ENCODE peak calls at places on chromosomes 3 and 15, in seven cellular contexts. S, H, Z, V, A, Q and W are unnamed samples.

GRCh38 chr3:96813134-96813819 is 1.1 kb upstream of the EPHA6 start:
- DNase-seq in S (peak), H (no peak), Z (peak), V (no peak), A (peak), Q (peak), W (peak)

GRCh38 chr3:52055537-52056351 is 627 bp downstream of the DUSP7 start:
- DNase-seq in S (peak), H (no peak), Z (peak), V (no peak), A (no peak), Q (no peak), W (peak)

GRCh38 chr15:90857337-90857736 is 11.1 kb upstream of the FURIN start:
- DNase-seq in S (no peak), H (no peak), Z (no peak), V (no peak), A (no peak), Q (no peak), W (no peak)

GRCh38 chr3:192841428-192841827 is 76.2 kb downstream of the MB21D2 start:
- DNase-seq in S (no peak), H (no peak), Z (no peak), V (no peak), A (no peak), Q (no peak), W (no peak)

GRCh38 chr3:159859836-159860235 is 128.8 kb upstream of the IL12A start:
- DNase-seq in S (no peak), H (no peak), Z (no peak), V (no peak), A (no peak), Q (no peak), W (no peak)

GRCh38 chr3:42880601-42881451 is 5.1 kb upstream of the CYP8B1 start:
- DNase-seq in S (peak), H (no peak), Z (peak), V (peak), A (peak), Q (peak), W (peak)

GRCh38 chr3:196660381-196661166 is 21.1 kb downstream of the NRROS start:
- DNase-seq in S (peak), H (no peak), Z (no peak), V (no peak), A (no peak), Q (peak), W (no peak)

GRCh38 chr15:67185621-67186225 is 68.7 kb downstream of the AAGAB start:
- DNase-seq in S (no peak), H (no peak), Z (no peak), V (no peak), A (peak), Q (peak), W (no peak)

GRCh38 chr3:1613962-1614361 is 484.7 kb upstream of the CNTN4 start:
- DNase-seq in S (no peak), H (no peak), Z (no peak), V (no peak), A (no peak), Q (no peak), W (no peak)

GRCh38 chr15:39720721-39721611 is 61.7 kb downstream of the FSIP1 start:
- DNase-seq in S (no peak), H (peak), Z (no peak), V (no peak), A (no peak), Q (no peak), W (no peak)

GRCh38 chr15:63070681-63071129 is 28.2 kb downstream of the TPM1 start:
- DNase-seq in S (no peak), H (no peak), Z (no peak), V (no peak), A (peak), Q (no peak), W (no peak)

GRCh38 chr15:50262533-50262932 is 3.0 kb downstream of the HDC start:
- DNase-seq in S (no peak), H (no peak), Z (no peak), V (no peak), A (no peak), Q (no peak), W (peak)

GRCh38 chr3:120506076-120506827 is 55.5 kb upstream of the FSTL1 start:
- DNase-seq in S (no peak), H (no peak), Z (no peak), V (no peak), A (no peak), Q (no peak), W (no peak)

GRCh38 chr3:146839727-146840126 is 234.6 kb upstream of the PLSCR5 start:
- DNase-seq in S (no peak), H (no peak), Z (no peak), V (no peak), A (no peak), Q (no peak), W (no peak)

GRCh38 chr3:139323146-139323545 is 20.7 kb upstream of the MRPS22 start:
- DNase-seq in S (no peak), H (no peak), Z (no peak), V (no peak), A (no peak), Q (no peak), W (no peak)

GRCh38 chr3:25045291-25045690 is 382.8 kb upstream of the RARB start:
- DNase-seq in S (no peak), H (no peak), Z (no peak), V (no peak), A (no peak), Q (peak), W (peak)

GRCh38 chr3:173870976-173871375 is 473.4 kb downstream of the NLGN1 start:
- DNase-seq in S (no peak), H (no peak), Z (no peak), V (no peak), A (no peak), Q (no peak), W (no peak)

GRCh38 chr3:157089455-157090221 is 70.3 kb downstream of the CCNL1 start:
- DNase-seq in S (peak), H (no peak), Z (no peak), V (peak), A (peak), Q (peak), W (peak)

GRCh38 chr3:172617013-172617706 is 93.7 kb downstream of the NCEH1 start:
- DNase-seq in S (no peak), H (no peak), Z (no peak), V (no peak), A (no peak), Q (no peak), W (no peak)

GRCh38 chr3:134368751-134369105 is 5.5 kb downstream of the AMOTL2 start:
- DNase-seq in S (no peak), H (no peak), Z (no peak), V (no peak), A (no peak), Q (no peak), W (no peak)

GRCh38 chr3:42691861-42692666 is 6.7 kb downstream of the KLHL40 start:
- DNase-seq in S (no peak), H (no peak), Z (no peak), V (no peak), A (no peak), Q (no peak), W (no peak)

GRCh38 chr15:69664572-69665326 is 212.1 kb downstream of the RPLP1 start:
- DNase-seq in S (no peak), H (no peak), Z (no peak), V (no peak), A (no peak), Q (no peak), W (no peak)

GRCh38 chr15:62928242-62928995 is 114.1 kb upstream of the TPM1 start:
- DNase-seq in S (no peak), H (no peak), Z (no peak), V (no peak), A (no peak), Q (no peak), W (no peak)

GRCh38 chr3:72232777-72233176 is 447.8 kb upstream of the PROK2 start:
- DNase-seq in S (no peak), H (no peak), Z (no peak), V (no peak), A (no peak), Q (no peak), W (no peak)

GRCh38 chr15:76152197-76152596 is 92.4 kb downstream of the TMEM266 start:
- DNase-seq in S (no peak), H (no peak), Z (no peak), V (no peak), A (no peak), Q (no peak), W (no peak)

GRCh38 chr3:109702252-109702651 is 364.9 kb upstream of the DPPA4 start:
- DNase-seq in S (no peak), H (no peak), Z (peak), V (no peak), A (no peak), Q (no peak), W (no peak)

DNA sequence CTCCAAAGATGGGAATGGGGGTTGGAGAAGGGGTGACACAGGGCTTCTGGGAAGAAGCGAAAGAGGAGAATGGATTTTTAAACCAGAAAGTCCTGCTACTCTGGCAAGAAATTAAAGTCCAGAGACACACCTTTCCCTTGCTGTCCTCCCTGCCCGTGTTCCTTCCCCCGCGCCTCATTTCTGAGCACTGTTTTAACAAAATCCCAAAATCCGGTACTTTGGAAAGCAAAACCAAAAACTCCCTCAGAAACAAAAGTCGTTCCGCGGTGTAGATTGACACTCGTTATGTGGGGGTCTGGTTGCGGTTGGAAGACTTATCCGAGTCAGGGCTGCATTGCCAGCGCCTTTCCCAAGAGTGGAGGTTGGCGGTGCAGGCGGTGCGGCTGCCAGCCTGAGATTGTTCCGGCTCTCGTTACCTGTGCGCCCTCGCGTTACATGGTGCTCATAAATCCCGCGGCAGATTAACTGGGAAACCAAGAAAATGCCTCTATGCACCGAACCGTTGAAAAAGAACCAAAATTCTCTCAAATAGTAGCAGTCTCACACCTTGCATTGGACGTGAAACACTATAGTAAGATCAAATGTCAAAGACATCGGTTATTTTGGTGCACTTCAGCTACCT is 217.8 kb downstream of the MEIS2 start:
- DNase-seq in S (no peak), H (no peak), Z (no peak), V (no peak), A (no peak), Q (peak), W (no peak)
- H3K4me3 ChIP-seq in S (peak), H (no peak), Z (no peak), V (no peak), A (no peak), Q (peak), W (no peak)

GRCh38 chr3:58161435-58162398 is 49.1 kb downstream of the DNASE1L3 start:
- DNase-seq in S (peak), H (no peak), Z (no peak), V (peak), A (no peak), Q (no peak), W (peak)
- TF ChIP-seq POLR2AphosphoS5 in S (peak), H (no peak), Z (no peak), V (no peak), A (no peak), Q (peak), W (peak)

DNA sequence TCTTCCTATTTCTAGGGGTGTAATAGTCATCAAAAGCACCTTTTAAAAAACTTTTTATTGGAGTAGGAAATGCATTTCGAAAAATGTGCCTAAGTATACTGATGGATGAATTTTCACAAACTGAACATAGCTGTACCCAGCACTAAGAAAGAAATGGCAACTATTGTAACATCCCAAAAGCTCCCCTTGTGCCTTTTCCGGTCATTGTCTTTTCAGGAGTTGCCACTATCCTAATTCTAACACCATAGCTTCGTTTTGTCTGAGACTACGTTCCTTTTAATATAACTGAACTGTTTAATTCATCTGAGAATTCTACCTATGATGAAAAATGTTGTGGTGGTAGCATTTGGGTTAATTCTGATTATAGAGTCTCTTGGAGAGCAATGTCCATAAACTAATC is 1.9 kb downstream of the TIMMDC1 start:
- DNase-seq in S (no peak), H (no peak), Z (no peak), V (no peak), A (no peak), Q (no peak), W (no peak)
- H3K4me3 ChIP-seq in S (peak), H (peak), Z (no peak), V (peak), A (peak), Q (no peak), W (no peak)

DNA sequence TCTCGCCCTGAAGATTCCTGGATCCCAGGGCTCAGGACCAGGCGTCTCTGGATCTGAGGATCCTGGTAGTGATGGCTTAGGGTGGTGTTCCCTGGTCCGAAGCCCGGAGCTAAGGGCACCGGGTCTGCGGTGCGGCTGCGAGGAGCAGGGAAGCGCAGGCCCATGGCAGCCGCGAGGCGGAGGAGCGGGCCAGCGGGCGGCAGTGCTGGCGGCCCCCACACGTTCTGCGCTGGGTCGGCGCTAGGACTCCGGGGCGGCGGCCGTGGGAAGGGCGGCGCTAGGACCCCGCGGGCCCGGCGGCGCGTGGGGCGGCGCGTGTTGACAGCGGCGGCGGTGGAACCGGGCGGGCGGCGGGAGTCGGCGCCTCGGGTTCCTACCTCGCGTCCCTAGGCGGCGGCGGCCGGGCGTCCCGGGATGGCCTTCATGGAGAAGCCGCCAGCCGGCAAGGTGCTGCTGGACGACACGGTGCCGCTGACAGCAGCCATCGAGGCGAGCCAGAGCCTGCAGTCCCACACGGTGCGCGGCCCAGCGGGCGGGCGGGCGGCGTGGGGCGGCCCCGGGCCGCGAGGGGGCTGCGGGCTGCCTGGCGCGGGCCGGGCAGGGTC is at the start of gene PXK:
- DNase-seq in S (peak), H (no peak), Z (no peak), V (no peak), A (no peak), Q (peak), W (peak)
- TF ChIP-seq POLR2AphosphoS5 in S (peak), H (no peak), Z (peak), V (no peak), A (no peak), Q (no peak), W (peak)

GRCh38 chr3:50205719-50206276 is 727 bp downstream of the SLC38A3 start:
- DNase-seq in S (peak), H (no peak), Z (no peak), V (no peak), A (no peak), Q (peak), W (peak)

GRCh38 chr3:50207359-50208042 is 2.4 kb downstream of the SLC38A3 start:
- DNase-seq in S (no peak), H (no peak), Z (no peak), V (no peak), A (no peak), Q (no peak), W (no peak)

GRCh38 chr3:50203113-50203852 is 1.8 kb upstream of the SLC38A3 start:
- DNase-seq in S (no peak), H (no peak), Z (no peak), V (no peak), A (no peak), Q (no peak), W (no peak)

GRCh38 chr3:50204052-50204803 is 843 bp upstream of the SLC38A3 start:
- DNase-seq in S (no peak), H (no peak), Z (no peak), V (no peak), A (no peak), Q (no peak), W (no peak)

GRCh38 chr3:50204804-50205718 is at the start of gene SLC38A3:
- DNase-seq in S (peak), H (no peak), Z (no peak), V (no peak), A (no peak), Q (no peak), W (no peak)
- H3K4me3 ChIP-seq in S (peak), H (peak), Z (no peak), V (peak), A (no peak), Q (peak), W (peak)

GRCh38 chr3:187186801-187187421 is 10.4 kb upstream of the RTP1 start:
- DNase-seq in S (peak), H (no peak), Z (no peak), V (no peak), A (no peak), Q (peak), W (peak)
- TF ChIP-seq POLR2AphosphoS5 in S (peak), H (no peak), Z (no peak), V (no peak), A (no peak), Q (peak), W (no peak)

DNA sequence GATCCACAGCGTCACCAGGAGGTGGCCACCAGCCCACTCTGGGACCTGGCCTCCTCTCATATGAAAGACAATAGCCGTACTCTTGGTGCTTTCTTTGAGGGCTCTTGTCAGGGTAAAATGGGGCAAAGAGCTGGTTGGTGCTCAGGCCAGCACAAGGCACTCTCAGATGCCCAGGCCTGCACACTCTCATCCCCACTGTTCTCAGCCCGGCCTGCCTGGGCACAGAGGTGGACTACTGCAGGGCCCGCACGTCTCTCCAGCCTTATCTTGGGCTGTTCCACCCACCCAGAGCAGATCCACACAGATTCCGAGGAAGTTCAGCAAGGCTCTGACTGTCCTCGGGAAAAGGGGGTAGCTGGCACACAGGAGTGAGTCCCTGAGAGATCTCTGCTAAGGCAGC is 122.8 kb upstream of the PRR20G start:
- DNase-seq in S (no peak), H (no peak), Z (no peak), V (no peak), A (no peak), Q (no peak), W (no peak)
- H3K4me3 ChIP-seq in S (no peak), H (no peak), Z (no peak), V (no peak), A (no peak), Q (no peak), W (no peak)